ENCODE peak calls at places on chromosomes 11 and 22, in nine cellular contexts. One of them, this sample, is unnamed.

GRCh38 chr11:68461284-68461861 is 821 bp downstream of the PPP6R3 start:
- DNase-seq in fibroblast of lung: peak; percentile 47
- DNase-seq in upper lobe of right lung: peak; percentile 10
- DNase-seq in OCI-LY7: peak; percentile 41
- DNase-seq in small intestine: peak; percentile 51
- DNase-seq in mesenchymal stem cell: peak; percentile 47
- DNase-seq in IMR-90: peak; percentile 17
- DNase-seq in upper lobe of left lung: no peak
- DNase-seq in A549: peak; percentile 48
- DNase-seq in this sample: no peak

GRCh38 chr11:133746663-133747306 is 98.5 kb downstream of the SPATA19 start:
- DNase-seq in fibroblast of lung: no peak
- DNase-seq in upper lobe of right lung: no peak
- DNase-seq in OCI-LY7: no peak
- DNase-seq in small intestine: no peak
- DNase-seq in mesenchymal stem cell: no peak
- DNase-seq in IMR-90: no peak
- DNase-seq in upper lobe of left lung: peak; percentile 46
- DNase-seq in A549: no peak
- DNase-seq in this sample: no peak

GRCh38 chr11:85299247-85299646 is 327.9 kb downstream of the DLG2 start:
- DNase-seq in fibroblast of lung: no peak
- DNase-seq in upper lobe of right lung: no peak
- DNase-seq in OCI-LY7: no peak
- DNase-seq in small intestine: no peak
- DNase-seq in mesenchymal stem cell: peak; percentile 14
- DNase-seq in IMR-90: no peak
- DNase-seq in upper lobe of left lung: no peak
- DNase-seq in A549: peak; percentile 75
- DNase-seq in this sample: no peak

GRCh38 chr22:26461188-26461810 is 22.3 kb downstream of the HPS4 start:
- DNase-seq in fibroblast of lung: peak; percentile 37
- DNase-seq in upper lobe of right lung: no peak
- DNase-seq in OCI-LY7: peak; percentile 41
- DNase-seq in small intestine: peak; percentile 67
- DNase-seq in mesenchymal stem cell: peak; percentile 55
- DNase-seq in IMR-90: peak; percentile 28
- DNase-seq in upper lobe of left lung: no peak
- DNase-seq in A549: peak; percentile 32
- DNase-seq in this sample: peak; percentile 87

GRCh38 chr11:10654211-10655150 is 39.1 kb downstream of the IRAG1 start:
- DNase-seq in fibroblast of lung: peak; percentile 84
- DNase-seq in upper lobe of right lung: no peak
- DNase-seq in OCI-LY7: peak; percentile 63
- DNase-seq in small intestine: peak; percentile 62
- DNase-seq in mesenchymal stem cell: peak; percentile 62
- DNase-seq in IMR-90: peak; percentile 67
- DNase-seq in upper lobe of left lung: no peak
- DNase-seq in A549: peak; percentile 72
- DNase-seq in this sample: peak; percentile 19

GRCh38 chr11:123584186-123584585 is 70.2 kb downstream of the SCN3B start:
- DNase-seq in fibroblast of lung: no peak
- DNase-seq in upper lobe of right lung: no peak
- DNase-seq in OCI-LY7: no peak
- DNase-seq in small intestine: no peak
- DNase-seq in mesenchymal stem cell: no peak
- DNase-seq in IMR-90: no peak
- DNase-seq in upper lobe of left lung: no peak
- DNase-seq in A549: no peak
- DNase-seq in this sample: no peak

GRCh38 chr22:24108073-24108472 is 73.2 kb upstream of the SUSD2 start:
- DNase-seq in fibroblast of lung: no peak
- DNase-seq in upper lobe of right lung: no peak
- DNase-seq in OCI-LY7: no peak
- DNase-seq in small intestine: no peak
- DNase-seq in mesenchymal stem cell: no peak
- DNase-seq in IMR-90: no peak
- DNase-seq in upper lobe of left lung: no peak
- DNase-seq in A549: no peak
- DNase-seq in this sample: no peak

GRCh38 chr11:96102664-96103068 is 178.8 kb upstream of the MTMR2 start:
- DNase-seq in fibroblast of lung: peak; percentile 72
- DNase-seq in upper lobe of right lung: no peak
- DNase-seq in OCI-LY7: no peak
- DNase-seq in small intestine: no peak
- DNase-seq in mesenchymal stem cell: peak; percentile 57
- DNase-seq in IMR-90: peak; percentile 68
- DNase-seq in upper lobe of left lung: no peak
- DNase-seq in A549: peak; percentile 10
- DNase-seq in this sample: no peak

GRCh38 chr11:373716-374551 is 4.6 kb downstream of the B4GALNT4 start:
- DNase-seq in fibroblast of lung: no peak
- DNase-seq in upper lobe of right lung: no peak
- DNase-seq in OCI-LY7: no peak
- DNase-seq in small intestine: no peak
- DNase-seq in mesenchymal stem cell: no peak
- DNase-seq in IMR-90: no peak
- DNase-seq in upper lobe of left lung: no peak
- DNase-seq in A549: no peak
- DNase-seq in this sample: no peak

GRCh38 chr11:18248561-18248960 is at the start of gene SAA2:
- DNase-seq in fibroblast of lung: no peak
- DNase-seq in upper lobe of right lung: no peak
- DNase-seq in OCI-LY7: no peak
- DNase-seq in small intestine: no peak
- DNase-seq in mesenchymal stem cell: no peak
- DNase-seq in IMR-90: no peak
- DNase-seq in upper lobe of left lung: no peak
- DNase-seq in A549: no peak
- DNase-seq in this sample: no peak

GRCh38 chr11:65640483-65641207 is 2.7 kb downstream of the SIPA1 start:
- DNase-seq in fibroblast of lung: no peak
- DNase-seq in upper lobe of right lung: peak; percentile 80
- DNase-seq in OCI-LY7: peak; percentile 81
- DNase-seq in small intestine: peak; percentile 42
- DNase-seq in mesenchymal stem cell: no peak
- DNase-seq in IMR-90: no peak
- DNase-seq in upper lobe of left lung: peak; percentile 88
- DNase-seq in A549: no peak
- DNase-seq in this sample: no peak

GRCh38 chr22:38733329-38734202 is 22.2 kb downstream of the SUN2 start:
- DNase-seq in fibroblast of lung: peak; percentile 53
- DNase-seq in upper lobe of right lung: peak; percentile 76
- DNase-seq in OCI-LY7: peak; percentile 56
- DNase-seq in small intestine: peak; percentile 76
- DNase-seq in mesenchymal stem cell: peak; percentile 35
- DNase-seq in IMR-90: peak; percentile 55
- DNase-seq in upper lobe of left lung: no peak
- DNase-seq in A549: peak; percentile 29
- DNase-seq in this sample: peak; percentile 76

GRCh38 chr11:101929516-101929915 is 13.2 kb upstream of the ANGPTL5 start:
- DNase-seq in fibroblast of lung: no peak
- DNase-seq in upper lobe of right lung: no peak
- DNase-seq in OCI-LY7: no peak
- DNase-seq in small intestine: no peak
- DNase-seq in mesenchymal stem cell: no peak
- DNase-seq in IMR-90: no peak
- DNase-seq in upper lobe of left lung: no peak
- DNase-seq in A549: no peak
- DNase-seq in this sample: no peak

GRCh38 chr11:47189100-47189834 is 3.0 kb upstream of the PACSIN3 start:
- DNase-seq in fibroblast of lung: peak; percentile 54
- DNase-seq in upper lobe of right lung: no peak
- DNase-seq in OCI-LY7: no peak
- DNase-seq in small intestine: peak; percentile 91
- DNase-seq in mesenchymal stem cell: peak; percentile 89
- DNase-seq in IMR-90: peak; percentile 86
- DNase-seq in upper lobe of left lung: no peak
- DNase-seq in A549: peak; percentile 96
- DNase-seq in this sample: no peak

GRCh38 chr11:23318670-23319069 is 458.4 kb upstream of the CCDC179 start:
- DNase-seq in fibroblast of lung: no peak
- DNase-seq in upper lobe of right lung: no peak
- DNase-seq in OCI-LY7: no peak
- DNase-seq in small intestine: no peak
- DNase-seq in mesenchymal stem cell: no peak
- DNase-seq in IMR-90: no peak
- DNase-seq in upper lobe of left lung: no peak
- DNase-seq in A549: no peak
- DNase-seq in this sample: no peak

GRCh38 chr22:19375435-19375834 is 56.1 kb downstream of the HIRA start:
- DNase-seq in fibroblast of lung: no peak
- DNase-seq in upper lobe of right lung: peak; percentile 26
- DNase-seq in OCI-LY7: no peak
- DNase-seq in small intestine: no peak
- DNase-seq in mesenchymal stem cell: no peak
- DNase-seq in IMR-90: no peak
- DNase-seq in upper lobe of left lung: no peak
- DNase-seq in A549: no peak
- DNase-seq in this sample: no peak

GRCh38 chr22:19374410-19374809 is 57.1 kb downstream of the HIRA start:
- DNase-seq in fibroblast of lung: no peak
- DNase-seq in upper lobe of right lung: no peak
- DNase-seq in OCI-LY7: no peak
- DNase-seq in small intestine: no peak
- DNase-seq in mesenchymal stem cell: no peak
- DNase-seq in IMR-90: no peak
- DNase-seq in upper lobe of left lung: no peak
- DNase-seq in A549: no peak
- DNase-seq in this sample: no peak

GRCh38 chr22:19377565-19378361 is 53.8 kb downstream of the HIRA start:
- DNase-seq in fibroblast of lung: no peak
- DNase-seq in upper lobe of right lung: no peak
- DNase-seq in OCI-LY7: no peak
- DNase-seq in small intestine: no peak
- DNase-seq in mesenchymal stem cell: no peak
- DNase-seq in IMR-90: no peak
- DNase-seq in upper lobe of left lung: no peak
- DNase-seq in A549: no peak
- DNase-seq in this sample: no peak

GRCh38 chr22:19376971-19377370 is 54.6 kb downstream of the HIRA start:
- DNase-seq in fibroblast of lung: no peak
- DNase-seq in upper lobe of right lung: no peak
- DNase-seq in OCI-LY7: no peak
- DNase-seq in small intestine: no peak
- DNase-seq in mesenchymal stem cell: no peak
- DNase-seq in IMR-90: no peak
- DNase-seq in upper lobe of left lung: no peak
- DNase-seq in A549: no peak
- DNase-seq in this sample: no peak

GRCh38 chr22:19376247-19376646 is 55.3 kb downstream of the HIRA start:
- DNase-seq in fibroblast of lung: no peak
- DNase-seq in upper lobe of right lung: no peak
- DNase-seq in OCI-LY7: no peak
- DNase-seq in small intestine: no peak
- DNase-seq in mesenchymal stem cell: no peak
- DNase-seq in IMR-90: no peak
- DNase-seq in upper lobe of left lung: no peak
- DNase-seq in A549: no peak
- DNase-seq in this sample: no peak
- H3K4me3 ChIP-seq in fibroblast of lung: no peak overlapping the region
- H3K4me3 ChIP-seq in upper lobe of right lung: no peak overlapping the region
- H3K4me3 ChIP-seq in OCI-LY7: no peak overlapping the region
- H3K4me3 ChIP-seq in small intestine: no peak overlapping the region
- H3K4me3 ChIP-seq in mesenchymal stem cell: no peak overlapping the region
- H3K4me3 ChIP-seq in IMR-90: no peak overlapping the region
- H3K4me3 ChIP-seq in upper lobe of left lung: no peak overlapping the region
- H3K4me3 ChIP-seq in A549: no peak overlapping the region
- H3K4me3 ChIP-seq in this sample: no peak overlapping the region

GRCh38 chr22:45231293-45231692 is 9.4 kb downstream of the KIAA0930 start:
- DNase-seq in fibroblast of lung: no peak
- DNase-seq in upper lobe of right lung: no peak
- DNase-seq in OCI-LY7: no peak
- DNase-seq in small intestine: no peak
- DNase-seq in mesenchymal stem cell: no peak
- DNase-seq in IMR-90: no peak
- DNase-seq in upper lobe of left lung: no peak
- DNase-seq in A549: no peak
- DNase-seq in this sample: no peak
- H3K4me1 ChIP-seq in fibroblast of lung: no peaks in the 10 kb centered on the region
- H3K4me1 ChIP-seq in upper lobe of right lung: peaks cover 8% of the 10 kb centered on the region
- H3K4me1 ChIP-seq in OCI-LY7: peaks cover 44% of the 10 kb centered on the region
- H3K4me1 ChIP-seq in small intestine: no peaks in the 10 kb centered on the region
- H3K4me1 ChIP-seq in mesenchymal stem cell: peaks cover 5% of the 10 kb centered on the region
- H3K4me1 ChIP-seq in IMR-90: peaks cover 3% of the 10 kb centered on the region
- H3K4me1 ChIP-seq in upper lobe of left lung: peaks cover 23% of the 10 kb centered on the region
- H3K4me1 ChIP-seq in A549: peaks cover 6% of the 10 kb centered on the region
- H3K4me1 ChIP-seq in this sample: no peaks in the 10 kb centered on the region

DNA sequence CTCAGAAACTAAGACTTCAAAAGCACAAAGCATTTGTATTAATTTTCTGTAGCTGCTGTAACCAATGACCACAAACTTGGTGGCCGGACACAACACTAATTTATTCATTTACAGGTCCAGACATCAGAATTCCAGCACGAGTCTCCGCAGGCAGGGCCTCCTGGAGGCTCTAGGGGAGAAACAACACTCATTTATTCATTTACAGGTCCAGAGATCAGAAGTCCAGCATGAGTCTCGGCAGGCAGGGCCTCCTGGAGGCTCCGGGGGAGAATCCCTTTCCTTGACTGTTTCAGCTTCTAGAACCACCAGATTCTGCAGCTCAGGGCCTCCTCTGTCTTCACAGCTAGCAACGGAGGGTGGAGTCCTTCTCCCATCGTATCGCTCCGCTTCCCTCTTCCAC is 465.3 kb downstream of the BRD1 start:
- DNase-seq in fibroblast of lung: no peak
- DNase-seq in upper lobe of right lung: no peak
- DNase-seq in OCI-LY7: no peak
- DNase-seq in small intestine: no peak
- DNase-seq in mesenchymal stem cell: no peak
- DNase-seq in IMR-90: no peak
- DNase-seq in upper lobe of left lung: no peak
- DNase-seq in A549: no peak
- DNase-seq in this sample: no peak
- H3K9me3 ChIP-seq in fibroblast of lung: no peaks in the 10 kb centered on the region
- H3K9me3 ChIP-seq in upper lobe of right lung: no peaks in the 10 kb centered on the region
- H3K9me3 ChIP-seq in OCI-LY7: peaks cover 34% of the 10 kb centered on the region
- H3K9me3 ChIP-seq in small intestine: no peaks in the 10 kb centered on the region
- H3K9me3 ChIP-seq in mesenchymal stem cell: no peaks in the 10 kb centered on the region
- H3K9me3 ChIP-seq in IMR-90: peaks cover 42% of the 10 kb centered on the region
- H3K9me3 ChIP-seq in upper lobe of left lung: no peaks in the 10 kb centered on the region
- H3K9me3 ChIP-seq in A549: no peaks in the 10 kb centered on the region
- H3K9me3 ChIP-seq in this sample: no peaks in the 10 kb centered on the region

DNA sequence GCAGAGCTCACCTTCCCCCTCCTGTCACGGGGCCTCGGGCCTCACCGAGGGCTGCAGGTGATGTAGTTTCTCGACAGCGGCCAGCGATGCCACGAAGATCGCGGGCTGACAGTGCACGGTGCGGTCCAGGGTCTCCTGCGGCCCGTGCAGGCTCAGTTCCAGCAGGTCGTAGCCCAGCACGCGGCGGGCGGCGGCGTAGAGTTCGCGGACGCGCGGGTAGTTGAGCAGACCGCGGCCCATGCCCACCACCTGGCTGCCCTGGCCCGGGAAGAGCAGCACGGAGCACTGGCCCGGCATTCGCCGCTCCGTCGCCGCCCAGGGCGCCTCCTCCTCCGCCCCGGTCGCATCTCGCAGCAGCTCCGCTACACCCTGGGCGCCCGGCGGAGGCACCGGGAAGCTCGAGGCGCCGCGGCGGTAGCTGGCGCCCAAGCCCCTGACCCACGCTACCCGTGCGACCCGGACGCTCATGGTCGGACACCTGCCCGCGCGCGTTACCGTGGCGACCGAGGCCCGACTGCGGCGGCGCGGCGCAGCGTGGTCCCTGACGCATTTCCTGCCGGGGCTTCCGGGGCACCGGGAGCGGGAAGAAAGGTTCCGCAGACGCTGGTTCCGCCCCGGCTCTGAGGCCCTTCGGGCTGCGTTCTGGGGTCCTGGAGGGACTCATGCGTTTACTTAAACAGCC is at the start of gene MCAT:
- DNase-seq in fibroblast of lung: peak; percentile 72
- DNase-seq in upper lobe of right lung: peak; percentile 93
- DNase-seq in OCI-LY7: peak; percentile 88
- DNase-seq in small intestine: peak; percentile 85
- DNase-seq in mesenchymal stem cell: peak; percentile 77
- DNase-seq in IMR-90: peak; percentile 68
- DNase-seq in upper lobe of left lung: peak; percentile 96
- DNase-seq in A549: peak; percentile 74
- DNase-seq in this sample: peak; percentile 90
- H3K4me3 ChIP-seq in fibroblast of lung: peak within 1 kb of the TSS; percentile 81
- H3K4me3 ChIP-seq in upper lobe of right lung: peak within 1 kb of the TSS; percentile 71
- H3K4me3 ChIP-seq in OCI-LY7: peak within 1 kb of the TSS; percentile 85
- H3K4me3 ChIP-seq in small intestine: peak within 1 kb of the TSS; percentile 81
- H3K4me3 ChIP-seq in mesenchymal stem cell: peak within 1 kb of the TSS; percentile 98
- H3K4me3 ChIP-seq in IMR-90: peak within 1 kb of the TSS; percentile 85
- H3K4me3 ChIP-seq in upper lobe of left lung: peak within 1 kb of the TSS; percentile 100
- H3K4me3 ChIP-seq in A549: peak within 1 kb of the TSS; percentile 97
- H3K4me3 ChIP-seq in this sample: peak within 1 kb of the TSS; percentile 90